ENCODE peak calls at places on chromosomes 2 and 18, in seven cellular contexts. E is keratinocyte; F is CD8-positive, alpha-beta T cell; T is fibroblast of lung; J is astrocyte of the cerebellum; O is pancreas; N is Peyer's patch. S is an unnamed sample.

GRCh38 chr2:129748653-129749052 is 230.8 kb upstream of the RAB6C start:
- DNase-seq in E (no peak), F (no peak), T (no peak), J (no peak), O (no peak), N (no peak), S (no peak)

GRCh38 chr2:118535171-118535817 is 312.2 kb downstream of the EN1 start:
- DNase-seq in E (no peak), F (no peak), T (no peak), J (no peak), O (no peak), N (no peak), S (no peak)

GRCh38 chr18:74123200-74123599 is 24.4 kb downstream of the FBXO15 start:
- DNase-seq in E (no peak), F (no peak), T (no peak), J (no peak), O (no peak), N (no peak), S (no peak)

GRCh38 chr2:178005756-178006155 is 66.8 kb downstream of the PDE11A start:
- DNase-seq in E (no peak), F (no peak), T (peak; percentile 34), J (no peak), O (no peak), N (no peak), S (no peak)

GRCh38 chr2:65193446-65193845 is 34.2 kb upstream of the ACTR2 start:
- DNase-seq in E (no peak), F (no peak), T (no peak), J (no peak), O (no peak), N (no peak), S (no peak)

GRCh38 chr2:70684846-70685622 is 83.0 kb downstream of the ADD2 start:
- DNase-seq in E (no peak), F (no peak), T (no peak), J (no peak), O (no peak), N (no peak), S (no peak)

GRCh38 chr2:60925994-60926750 is 44.8 kb downstream of the REL start:
- DNase-seq in E (no peak), F (no peak), T (peak; percentile 43), J (no peak), O (no peak), N (no peak), S (peak; percentile 10)

GRCh38 chr18:79458131-79458838 is 62.6 kb downstream of the NFATC1 start:
- DNase-seq in E (peak; percentile 50), F (no peak), T (peak; percentile 93), J (peak; percentile 50), O (peak; percentile 70), N (no peak), S (peak; percentile 37)

GRCh38 chr2:239267411-239267941 is 133.3 kb downstream of the HDAC4 start:
- DNase-seq in E (no peak), F (peak; percentile 95), T (peak; percentile 91), J (peak; percentile 80), O (no peak), N (peak; percentile 95), S (no peak)

GRCh38 chr18:79587298-79588125 is 92.1 kb upstream of the CTDP1 start:
- DNase-seq in E (no peak), F (no peak), T (no peak), J (no peak), O (peak; percentile 36), N (no peak), S (no peak)

GRCh38 chr2:48049371-48049770 is 143.1 kb upstream of the FBXO11 start:
- DNase-seq in E (no peak), F (no peak), T (no peak), J (no peak), O (no peak), N (no peak), S (no peak)

GRCh38 chr2:134705861-134706586 is 12.8 kb downstream of the TMEM163 start:
- DNase-seq in E (no peak), F (no peak), T (no peak), J (no peak), O (no peak), N (no peak), S (no peak)

GRCh38 chr2:130374587-130375290 is 18.9 kb downstream of the PTPN18 start:
- DNase-seq in E (no peak), F (no peak), T (peak; percentile 52), J (no peak), O (no peak), N (no peak), S (no peak)

GRCh38 chr18:44680271-44681038 is at the start of gene SETBP1:
- DNase-seq in E (peak; percentile 58), F (peak; percentile 23), T (peak; percentile 61), J (peak; percentile 39), O (peak; percentile 87), N (peak; percentile 80), S (no peak)

GRCh38 chr2:240391111-240392051 is 44.1 kb upstream of the GPC1 start:
- DNase-seq in E (no peak), F (no peak), T (no peak), J (no peak), O (peak; percentile 45), N (no peak), S (no peak)
- H3K4me3 ChIP-seq in E (no peak overlapping the region), F (no peak overlapping the region), T (no peak overlapping the region), J (no peak overlapping the region), O (no peak overlapping the region), N (no peak overlapping the region), S (no peak overlapping the region)

DNA sequence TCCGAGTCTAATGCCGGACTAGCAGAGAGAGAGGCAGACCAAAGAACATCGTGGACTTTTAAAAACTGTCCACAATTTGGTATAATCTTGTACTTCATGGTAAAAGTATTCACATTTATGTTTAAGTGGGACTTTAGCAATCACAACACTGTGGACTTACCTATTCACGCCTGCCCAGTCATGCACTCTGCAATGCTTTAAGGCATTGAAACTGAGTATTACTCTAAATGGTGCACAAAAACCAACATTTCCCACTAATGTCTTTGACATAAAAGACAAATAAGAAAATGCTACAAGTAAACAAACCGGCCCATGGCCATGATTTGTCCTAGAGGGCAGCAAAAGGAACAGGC is 91.3 kb downstream of the ACVR1 start:
- DNase-seq in E (no peak), F (no peak), T (peak; percentile 16), J (no peak), O (no peak), N (no peak), S (no peak)
- TF ChIP-seq CTCF in E (no peak), F (no peak), T (no peak), J (no peak), O (no peak), N (no peak), S (no peak)

DNA sequence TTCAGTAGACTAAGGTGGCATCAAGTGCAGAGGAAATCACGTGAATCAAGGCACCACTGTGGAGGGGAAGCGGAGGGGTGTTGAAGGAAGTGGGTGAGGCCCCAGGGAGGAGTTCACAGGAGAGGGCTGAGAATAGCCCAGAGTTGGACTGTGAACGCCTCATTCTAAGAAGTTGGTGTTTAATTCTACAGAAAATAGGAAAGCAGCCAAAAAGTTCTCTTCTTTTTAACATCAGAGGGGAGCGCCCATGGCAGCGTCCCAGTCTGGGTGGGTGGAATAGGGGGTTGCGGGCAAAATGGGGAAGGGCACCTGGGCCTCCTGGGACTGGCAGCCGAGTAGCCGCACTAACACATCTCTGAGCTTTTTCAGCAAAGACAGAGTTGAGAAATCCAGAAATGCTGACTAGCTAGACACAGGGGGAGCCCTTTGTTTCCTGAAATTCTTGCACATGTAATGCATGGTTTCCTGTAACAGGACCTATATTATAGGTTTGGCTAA is 96.9 kb downstream of the NEB start:
- DNase-seq in E (no peak), F (peak; percentile 67), T (no peak), J (no peak), O (no peak), N (peak; percentile 79), S (no peak)
- H3K4me3 ChIP-seq in E (no peak overlapping the region), F (peak overlapping the region; percentile 45), T (no peak overlapping the region), J (no peak overlapping the region), O (no peak overlapping the region), N (no peak overlapping the region), S (no peak overlapping the region)

GRCh38 chr2:42091671-42092070 is 43.9 kb downstream of the PKDCC start:
- DNase-seq in E (no peak), F (no peak), T (no peak), J (no peak), O (no peak), N (no peak), S (no peak)

GRCh38 chr2:42090216-42090615 is 42.4 kb downstream of the PKDCC start:
- DNase-seq in E (no peak), F (no peak), T (no peak), J (no peak), O (no peak), N (no peak), S (no peak)

GRCh38 chr2:42087857-42088195 is 40.0 kb downstream of the PKDCC start:
- DNase-seq in E (no peak), F (no peak), T (no peak), J (no peak), O (no peak), N (no peak), S (no peak)

GRCh38 chr2:42087137-42087856 is 39.5 kb downstream of the PKDCC start:
- DNase-seq in E (no peak), F (no peak), T (no peak), J (no peak), O (no peak), N (no peak), S (no peak)

GRCh38 chr2:42089340-42089925 is 41.6 kb downstream of the PKDCC start:
- DNase-seq in E (no peak), F (peak; percentile 73), T (peak; percentile 25), J (no peak), O (peak; percentile 67), N (peak; percentile 67), S (no peak)
- TF ChIP-seq CTCF in E (peak; percentile 56), F (peak; percentile 67), T (peak; percentile 51), J (peak; percentile 52), O (peak; percentile 31), N (peak; percentile 38), S (peak; percentile 67)

GRCh38 chr2:30361751-30362394 is 85.2 kb upstream of the LCLAT1 start:
- DNase-seq in E (no peak), F (no peak), T (peak; percentile 86), J (no peak), O (no peak), N (no peak), S (no peak)

GRCh38 chr2:30366199-30366691 is 80.8 kb upstream of the LCLAT1 start:
- DNase-seq in E (no peak), F (peak; percentile 36), T (peak; percentile 64), J (no peak), O (no peak), N (no peak), S (no peak)

GRCh38 chr2:30365201-30365600 is 81.8 kb upstream of the LCLAT1 start:
- DNase-seq in E (no peak), F (no peak), T (no peak), J (no peak), O (peak; percentile 77), N (no peak), S (no peak)

GRCh38 chr2:30362468-30363081 is 84.5 kb upstream of the LCLAT1 start:
- DNase-seq in E (no peak), F (no peak), T (peak; percentile 83), J (no peak), O (no peak), N (no peak), S (peak; percentile 65)

GRCh38 chr2:30363406-30363805 is 83.6 kb upstream of the LCLAT1 start:
- DNase-seq in E (no peak), F (no peak), T (no peak), J (no peak), O (no peak), N (no peak), S (no peak)
- H3K4me3 ChIP-seq in E (no peak overlapping the region), F (no peak overlapping the region), T (no peak overlapping the region), J (no peak overlapping the region), O (no peak overlapping the region), N (no peak overlapping the region), S (no peak overlapping the region)

S was measured in AG04449.